ENCODE peak calls at places on chromosomes 13 and 19, in ten cellular contexts. B is HCT116, D is GM23338, Y is MM.1S, V is SK-N-SH, C is PC-9, Q is hepatocyte, X is OCI-LY7, A is fibroblast of lung, F is Karpas-422. M is an unnamed sample.

GRCh38 chr19:30173593-30174356 is 198.4 kb upstream of the ZNF536 start:
- DNase-seq in C (no peak), D (no peak), X (no peak), F (no peak), Q (no peak), B (no peak), V (no peak), Y (no peak), A (no peak), M (no peak)

GRCh38 chr19:6723108-6723618 is 2.7 kb upstream of the C3 start:
- DNase-seq in Y (no peak), A (peak; percentile 52), C (peak; percentile 70), D (peak; percentile 66), X (no peak), V (no peak), B (no peak), Q (peak; percentile 60), F (peak; percentile 16), M (no peak)

GRCh38 chr19:14746891-14747290 is 31.5 kb downstream of the ADGRE2 start:
- DNase-seq in Q (no peak), X (no peak), F (no peak), A (no peak), C (no peak), V (no peak), Y (no peak), D (no peak), B (no peak), M (no peak)

GRCh38 chr13:30422056-30422914 is at the start of gene UBE2L5:
- DNase-seq in Y (peak; percentile 40), A (peak; percentile 85), V (peak; percentile 86), C (peak; percentile 69), D (peak; percentile 74), B (peak; percentile 63), F (peak; percentile 94), Q (peak; percentile 90), X (peak; percentile 88), M (peak; percentile 92)

GRCh38 chr19:13057147-13057572 is 45.5 kb downstream of the LYL1 start:
- DNase-seq in D (no peak), X (no peak), A (no peak), C (no peak), F (no peak), Y (no peak), Q (peak; percentile 51), V (no peak), B (no peak), M (peak; percentile 71)

GRCh38 chr13:91166714-91167511 is 180.6 kb upstream of the MIR17HG start:
- DNase-seq in B (no peak), Q (no peak), Y (no peak), V (peak; percentile 44), D (no peak), X (no peak), A (no peak), F (no peak), C (no peak), M (no peak)

GRCh38 chr13:111165611-111166010 is 50.5 kb downstream of the ARHGEF7 start:
- DNase-seq in Y (no peak), X (no peak), B (no peak), V (no peak), F (peak; percentile 64), D (no peak), A (no peak), C (peak; percentile 19), Q (no peak), M (no peak)

GRCh38 chr13:40490086-40490723 is 176.2 kb downstream of the FOXO1 start:
- DNase-seq in A (no peak), C (no peak), X (no peak), Y (no peak), D (no peak), F (no peak), B (no peak), V (no peak), Q (no peak), M (no peak)

GRCh38 chr19:49848938-49849337 is 2.0 kb upstream of the PTOV1 start:
- DNase-seq in C (no peak), A (no peak), F (no peak), Q (no peak), D (no peak), Y (no peak), V (no peak), B (no peak), X (no peak), M (no peak)

GRCh38 chr13:50222569-50223332 is 207.5 kb downstream of the KCNRG start:
- DNase-seq in B (no peak), Q (peak; percentile 44), F (no peak), C (no peak), Y (peak; percentile 80), A (peak; percentile 77), X (no peak), V (no peak), D (no peak), M (no peak)

GRCh38 chr13:47168086-47168485 is 271.2 kb upstream of the HTR2A start:
- DNase-seq in A (peak; percentile 67), C (no peak), X (no peak), F (no peak), Q (no peak), V (no peak), Y (no peak), B (no peak), D (no peak), M (no peak)

GRCh38 chr13:27620377-27621115 is at the start of gene LNX2:
- DNase-seq in C (peak; percentile 85), Q (peak; percentile 99), V (peak; percentile 98), D (peak; percentile 98), F (peak; percentile 99), Y (peak; percentile 89), X (peak; percentile 97), A (peak; percentile 96), B (peak; percentile 90), M (peak; percentile 99)

GRCh38 chr19:8423821-8424223 is 10.7 kb downstream of the MARCHF2 start:
- DNase-seq in C (peak; percentile 98), Q (peak; percentile 96), A (peak; percentile 96), B (peak; percentile 85), D (peak; percentile 48), F (peak; percentile 39), Y (no peak), X (no peak), V (peak; percentile 66), M (no peak)

GRCh38 chr19:17220207-17220758 is 5.1 kb downstream of the USE1 start:
- DNase-seq in V (no peak), A (peak; percentile 77), Y (no peak), F (no peak), Q (peak; percentile 83), D (no peak), C (peak; percentile 77), B (no peak), X (no peak), M (no peak)

GRCh38 chr13:54356849-54357248 is 1328.2 kb downstream of the OLFM4 start:
- DNase-seq in C (no peak), V (no peak), Q (no peak), D (peak; percentile 77), A (no peak), X (no peak), B (no peak), F (no peak), Y (no peak), M (peak; percentile 55)

DNA sequence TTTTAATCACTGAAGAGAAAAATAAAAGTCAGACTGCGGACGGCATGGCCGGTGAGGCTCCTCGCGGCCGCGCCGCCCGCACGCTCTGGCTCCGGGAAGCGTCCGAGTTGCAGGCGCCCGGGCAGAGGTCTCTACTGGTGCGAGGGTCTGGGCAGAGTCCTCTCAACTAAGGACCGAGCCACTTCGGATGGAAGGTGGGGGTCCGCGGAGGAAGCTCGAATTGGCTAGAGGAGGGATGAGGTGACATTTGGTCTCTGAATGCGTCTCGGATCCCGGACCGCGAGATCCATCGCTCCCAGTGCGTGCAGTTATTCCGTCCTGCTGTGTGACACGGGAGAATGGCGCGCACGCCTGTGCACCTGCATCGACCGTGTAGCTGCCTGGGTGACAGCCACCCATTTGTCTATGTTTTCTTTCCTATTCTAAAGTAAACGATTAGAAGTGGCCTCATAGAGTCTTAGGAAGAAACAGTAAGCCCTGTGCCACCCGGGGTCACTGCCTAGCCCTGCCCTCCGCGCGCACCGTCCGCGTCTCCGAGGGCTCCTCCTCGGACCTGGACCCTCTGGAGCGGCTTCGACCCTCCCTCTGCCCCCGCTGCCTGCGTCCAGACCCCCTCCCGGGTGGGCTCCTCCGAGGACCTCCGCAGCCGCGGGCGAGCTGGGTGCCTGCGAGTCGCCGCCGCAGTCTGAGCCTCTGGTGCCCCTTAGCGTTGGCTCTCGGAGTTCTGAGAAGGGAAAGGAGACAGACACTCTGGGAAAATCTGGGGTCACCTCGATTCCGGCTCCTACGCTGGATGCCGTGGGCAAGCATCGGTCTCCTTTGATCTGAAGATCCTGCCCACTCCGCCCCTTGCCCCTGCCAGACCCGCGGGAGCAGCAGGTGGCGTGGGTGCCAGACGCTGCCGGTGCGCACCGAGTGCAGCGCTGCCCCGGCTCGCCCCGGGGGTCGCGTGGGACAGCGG is 347.4 kb downstream of the LIG4 start:
- DNase-seq in F (no peak), Q (peak; percentile 76), X (no peak), D (peak; percentile 83), B (no peak), V (peak; percentile 87), C (no peak), Y (no peak), A (peak; percentile 52), M (peak; percentile 83)
- H3K4me3 ChIP-seq in F (no peak overlapping the region), Q (peak overlapping the region; percentile 66), X (no peak overlapping the region), D (peak overlapping the region; percentile 90), B (no peak overlapping the region), V (peak overlapping the region; percentile 96), C (peak overlapping the region; percentile 61), Y (no peak overlapping the region), A (peak overlapping the region; percentile 91), M (peak overlapping the region; percentile 57)

GRCh38 chr19:18833141-18833476 is 1.4 kb downstream of the UPF1 start:
- DNase-seq in D (no peak), B (no peak), C (no peak), X (peak; percentile 21), V (no peak), F (no peak), A (no peak), Y (peak; percentile 12), Q (no peak), M (no peak)
- H4K20me1 ChIP-seq in D (peaks cover 51% of the 10 kb centered on the region), B (peaks cover 23% of the 10 kb centered on the region), C (peaks cover 57% of the 10 kb centered on the region), X (peaks cover 42% of the 10 kb centered on the region), V (peaks cover 58% of the 10 kb centered on the region), F (peaks cover 58% of the 10 kb centered on the region), A (peaks cover 10% of the 10 kb centered on the region), Y (peaks cover 54% of the 10 kb centered on the region), Q (peaks cover 58% of the 10 kb centered on the region), M (peaks cover 58% of the 10 kb centered on the region)

DNA sequence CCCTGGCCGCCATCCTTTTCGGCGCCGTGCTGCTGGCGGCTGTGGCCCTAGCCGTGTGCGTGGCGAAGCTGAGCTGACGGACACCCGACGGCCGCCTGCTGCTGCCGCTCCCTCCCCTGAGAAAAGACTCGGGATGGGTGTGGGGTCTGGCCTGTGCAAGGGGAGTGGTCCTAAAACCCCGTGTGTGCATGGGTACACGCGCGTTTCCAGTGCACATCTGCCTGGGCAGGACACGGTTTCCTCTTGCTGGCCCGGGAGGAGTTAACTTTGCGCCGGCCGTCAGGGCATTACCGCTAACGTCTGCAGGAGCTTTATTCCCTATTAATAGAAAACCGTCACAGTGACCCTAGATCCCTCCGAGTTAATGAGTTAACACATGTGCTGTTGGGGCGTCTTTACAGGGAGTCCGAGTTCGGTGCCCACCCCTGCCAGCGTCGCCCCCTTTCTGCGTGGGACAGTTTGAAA is 1.3 kb downstream of the RGS9BP start:
- DNase-seq in F (no peak), C (no peak), Q (no peak), B (no peak), V (no peak), D (no peak), Y (no peak), X (no peak), A (no peak), M (peak; percentile 38)
- H3K4me3 ChIP-seq in F (no peak overlapping the region), C (no peak overlapping the region), Q (no peak overlapping the region), B (no peak overlapping the region), V (no peak overlapping the region), D (peak overlapping the region; percentile 85), Y (no peak overlapping the region), X (no peak overlapping the region), A (no peak overlapping the region), M (peak overlapping the region; percentile 90)

GRCh38 chr19:10756371-10756770 is 38.5 kb downstream of the DNM2 start:
- DNase-seq in D (no peak), Y (no peak), V (no peak), C (no peak), F (no peak), X (no peak), Q (no peak), A (no peak), B (no peak), M (no peak)
- H4K20me1 ChIP-seq in D (peaks cover 25% of the 10 kb centered on the region), Y (no peaks in the 10 kb centered on the region), V (peaks cover 57% of the 10 kb centered on the region), C (peaks cover 37% of the 10 kb centered on the region), F (peaks cover 15% of the 10 kb centered on the region), X (no peaks in the 10 kb centered on the region), Q (peaks cover 23% of the 10 kb centered on the region), A (no peaks in the 10 kb centered on the region), B (no peaks in the 10 kb centered on the region), M (peaks cover 51% of the 10 kb centered on the region)

M was measured in neural progenitor cell.